ENCODE peak calls at places on chromosomes 6 and 20, in nine cellular contexts. S, E, M, I, B, C, O, F and L are unnamed samples.

GRCh38 chr6:116220172-116220571 is 33.7 kb downstream of the TSPYL4 start:
- DNase-seq in S (no peak), E (no peak), M (no peak), I (no peak), B (no peak), C (peak; percentile 23), O (no peak), F (peak; percentile 26), L (no peak)

GRCh38 chr6:161710698-161711097 is 436.8 kb upstream of the AGPAT4 start:
- DNase-seq in S (no peak), E (no peak), M (no peak), I (no peak), B (no peak), C (no peak), O (no peak), F (no peak), L (no peak)

GRCh38 chr6:2911171-2911570 is 8.1 kb upstream of the SERPINB9 start:
- DNase-seq in S (no peak), E (no peak), M (no peak), I (no peak), B (no peak), C (no peak), O (no peak), F (no peak), L (no peak)

GRCh38 chr20:8073024-8073832 is 53.7 kb upstream of the TMX4 start:
- DNase-seq in S (no peak), E (no peak), M (no peak), I (no peak), B (no peak), C (peak; percentile 68), O (peak; percentile 43), F (peak; percentile 95), L (no peak)

GRCh38 chr6:111764238-111765182 is 108.7 kb downstream of the FYN start:
- DNase-seq in S (peak; percentile 45), E (peak; percentile 60), M (no peak), I (no peak), B (no peak), C (peak; percentile 73), O (no peak), F (no peak), L (no peak)

GRCh38 chr6:137332637-137333228 is 113.5 kb upstream of the IFNGR1 start:
- DNase-seq in S (no peak), E (no peak), M (no peak), I (peak; percentile 91), B (no peak), C (peak; percentile 75), O (no peak), F (peak; percentile 24), L (no peak)

GRCh38 chr6:134347916-134348805 is 30.2 kb upstream of the SGK1 start:
- DNase-seq in S (no peak), E (no peak), M (peak; percentile 65), I (no peak), B (no peak), C (peak; percentile 99), O (peak; percentile 70), F (peak; percentile 91), L (no peak)

GRCh38 chr20:44717986-44718385 is 2.8 kb downstream of the CCN5 start:
- DNase-seq in S (no peak), E (no peak), M (no peak), I (no peak), B (peak; percentile 20), C (no peak), O (no peak), F (no peak), L (no peak)

GRCh38 chr6:25415701-25416100 is 136.5 kb downstream of the CARMIL1 start:
- DNase-seq in S (no peak), E (no peak), M (no peak), I (no peak), B (no peak), C (no peak), O (no peak), F (no peak), L (no peak)

GRCh38 chr6:66628917-66629316 is 921.9 kb upstream of the EYS start:
- DNase-seq in S (no peak), E (no peak), M (no peak), I (no peak), B (no peak), C (no peak), O (no peak), F (peak; percentile 40), L (no peak)

GRCh38 chr20:8388707-8389106 is 256.6 kb downstream of the PLCB1 start:
- DNase-seq in S (no peak), E (no peak), M (no peak), I (peak; percentile 1), B (no peak), C (peak; percentile 28), O (peak; percentile 9), F (peak; percentile 37), L (no peak)

GRCh38 chr6:143555071-143555492 is 43.6 kb upstream of the FUCA2 start:
- DNase-seq in S (no peak), E (no peak), M (no peak), I (no peak), B (no peak), C (peak; percentile 13), O (no peak), F (no peak), L (no peak)

GRCh38 chr6:54846243-54846856 is at the start of gene FAM83B:
- DNase-seq in S (no peak), E (no peak), M (no peak), I (no peak), B (peak; percentile 36), C (no peak), O (peak; percentile 16), F (no peak), L (no peak)

GRCh38 chr20:31587545-31588389 is 17.3 kb upstream of the ID1 start:
- DNase-seq in S (no peak), E (no peak), M (no peak), I (peak; percentile 34), B (no peak), C (no peak), O (peak; percentile 77), F (peak; percentile 49), L (no peak)

GRCh38 chr6:46903175-46903574 is 18.6 kb downstream of the ADGRF5 start:
- DNase-seq in S (no peak), E (no peak), M (no peak), I (no peak), B (no peak), C (no peak), O (no peak), F (no peak), L (no peak)